ENCODE peak calls at places on chromosome 18, in ten cellular contexts. V is psoas muscle; K is CD4-positive, alpha-beta memory T cell; T is adrenal gland; Y is prostate gland; D is heart left ventricle; H is spleen; B is pancreas; N is fibroblast of lung; C is K562. Q is an unnamed sample.

GRCh38 chr18:75141166-75141565 is 67.8 kb downstream of the PTGR3 start:
- DNase-seq in C (no peak), V (no peak), H (no peak), N (no peak), T (no peak), Y (no peak), D (no peak), B (no peak), K (no peak), Q (no peak)

GRCh38 chr18:62919109-62919838 is 203.9 kb downstream of the PHLPP1 start:
- DNase-seq in C (no peak), V (no peak), D (no peak), H (no peak), B (no peak), Y (no peak), N (peak; percentile 25), T (no peak), K (no peak), Q (no peak)

GRCh38 chr18:46067431-46068007 is 4.5 kb downstream of the PSTPIP2 start:
- DNase-seq in D (no peak), H (no peak), C (peak; percentile 47), K (no peak), N (peak; percentile 65), T (no peak), B (no peak), V (no peak), Y (peak; percentile 48), Q (no peak)

GRCh38 chr18:75456277-75456676 is 28.8 kb upstream of the SMIM21 start:
- DNase-seq in B (no peak), C (no peak), Y (no peak), T (no peak), N (peak; percentile 29), V (no peak), D (peak; percentile 22), K (no peak), H (no peak), Q (no peak)

GRCh38 chr18:70998490-70998889 is 709.6 kb downstream of the SOCS6 start:
- DNase-seq in H (no peak), K (no peak), Y (no peak), C (no peak), T (no peak), B (no peak), N (peak; percentile 6), V (no peak), D (no peak), Q (no peak)

GRCh38 chr18:26406294-26406693 is 142.1 kb downstream of the KCTD1 start:
- DNase-seq in C (no peak), N (no peak), V (no peak), D (no peak), B (no peak), K (no peak), H (no peak), T (no peak), Y (no peak), Q (no peak)

GRCh38 chr18:44826418-44827259 is 146.0 kb downstream of the SETBP1 start:
- DNase-seq in H (no peak), N (peak; percentile 96), B (peak; percentile 57), K (no peak), C (no peak), T (peak; percentile 74), Y (peak; percentile 87), V (peak; percentile 63), D (peak; percentile 87), Q (peak; percentile 84)

GRCh38 chr18:41456791-41457190 is 498.2 kb upstream of the PIK3C3 start:
- DNase-seq in H (no peak), Y (no peak), D (no peak), N (no peak), C (no peak), T (no peak), K (no peak), V (no peak), B (no peak), Q (no peak)

GRCh38 chr18:27667064-27667463 is 482.0 kb upstream of the CHST9 start:
- DNase-seq in K (no peak), C (no peak), H (no peak), T (no peak), Y (no peak), B (no peak), N (no peak), D (no peak), V (no peak), Q (no peak)

GRCh38 chr18:27661320-27662049 is 476.4 kb upstream of the CHST9 start:
- DNase-seq in N (no peak), V (no peak), B (no peak), D (no peak), H (no peak), T (no peak), K (no peak), Y (no peak), C (no peak), Q (no peak)

GRCh38 chr18:27665264-27665799 is 480.2 kb upstream of the CHST9 start:
- DNase-seq in K (no peak), B (no peak), N (no peak), C (no peak), H (no peak), V (no peak), T (no peak), D (no peak), Y (no peak), Q (no peak)

GRCh38 chr18:27666070-27666469 is 481.0 kb upstream of the CHST9 start:
- DNase-seq in H (no peak), C (no peak), D (no peak), V (no peak), Y (no peak), B (no peak), K (no peak), T (no peak), N (no peak), Q (no peak)

DNA sequence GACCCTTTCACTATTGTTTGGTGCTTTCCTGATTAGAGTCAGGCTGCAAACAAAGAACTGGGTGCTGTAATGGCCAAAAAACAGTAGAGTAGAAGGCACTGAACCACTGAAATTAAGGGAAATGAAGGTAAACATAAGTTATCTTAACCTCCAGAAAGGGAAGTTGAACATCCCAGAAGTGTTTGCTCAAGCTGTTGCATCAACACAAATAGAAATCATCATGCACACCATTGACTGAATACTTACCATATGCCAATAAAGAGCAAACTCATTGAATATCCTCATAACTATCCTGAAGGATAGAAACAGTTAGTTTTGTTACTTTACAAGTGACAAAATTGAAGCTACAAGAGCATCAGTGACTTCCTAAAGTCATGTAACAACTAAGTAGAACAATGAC is 477.4 kb upstream of the CHST9 start:
- DNase-seq in Y (no peak), D (no peak), H (no peak), C (no peak), N (no peak), V (no peak), T (no peak), K (no peak), B (no peak), Q (no peak)
- H3K4me1 ChIP-seq in Y (no peaks in the 10 kb centered on the region), D (peaks cover 6% of the 10 kb centered on the region), H (no peaks in the 10 kb centered on the region), C (no peaks in the 10 kb centered on the region), N (no peaks in the 10 kb centered on the region), V (no peaks in the 10 kb centered on the region), T (no peaks in the 10 kb centered on the region), K (no peaks in the 10 kb centered on the region), B (peaks cover 10% of the 10 kb centered on the region), Q (no peaks in the 10 kb centered on the region)

GRCh38 chr18:78610179-78610578 is 369.4 kb upstream of the SALL3 start:
- DNase-seq in K (no peak), T (no peak), B (no peak), C (no peak), Y (no peak), D (no peak), V (no peak), H (peak; percentile 51), N (no peak), Q (no peak)

GRCh38 chr18:78611869-78612268 is 367.7 kb upstream of the SALL3 start:
- DNase-seq in H (peak; percentile 51), C (no peak), K (no peak), D (no peak), V (no peak), T (no peak), Y (no peak), N (no peak), B (no peak), Q (no peak)

GRCh38 chr18:78611201-78611800 is 368.3 kb upstream of the SALL3 start:
- DNase-seq in V (no peak), T (no peak), Y (no peak), B (no peak), C (no peak), D (no peak), K (no peak), N (no peak), H (peak; percentile 57), Q (no peak)

GRCh38 chr18:78612318-78612717 is 367.3 kb upstream of the SALL3 start:
- DNase-seq in B (no peak), H (peak; percentile 42), V (no peak), N (no peak), D (no peak), K (no peak), T (no peak), Y (no peak), C (no peak), Q (no peak)

GRCh38 chr18:78610646-78611045 is 369.0 kb upstream of the SALL3 start:
- DNase-seq in K (no peak), B (no peak), H (peak; percentile 35), D (no peak), C (no peak), T (no peak), N (no peak), Y (no peak), V (no peak), Q (no peak)
- H3K9me3 ChIP-seq in K (no peaks in the 10 kb centered on the region), B (no peaks in the 10 kb centered on the region), H (peaks cover 16% of the 10 kb centered on the region), D (no peaks in the 10 kb centered on the region), C (no peaks in the 10 kb centered on the region), T (no peaks in the 10 kb centered on the region), N (no peaks in the 10 kb centered on the region), Y (no peaks in the 10 kb centered on the region), V (no peaks in the 10 kb centered on the region), Q (no peaks in the 10 kb centered on the region)

DNA sequence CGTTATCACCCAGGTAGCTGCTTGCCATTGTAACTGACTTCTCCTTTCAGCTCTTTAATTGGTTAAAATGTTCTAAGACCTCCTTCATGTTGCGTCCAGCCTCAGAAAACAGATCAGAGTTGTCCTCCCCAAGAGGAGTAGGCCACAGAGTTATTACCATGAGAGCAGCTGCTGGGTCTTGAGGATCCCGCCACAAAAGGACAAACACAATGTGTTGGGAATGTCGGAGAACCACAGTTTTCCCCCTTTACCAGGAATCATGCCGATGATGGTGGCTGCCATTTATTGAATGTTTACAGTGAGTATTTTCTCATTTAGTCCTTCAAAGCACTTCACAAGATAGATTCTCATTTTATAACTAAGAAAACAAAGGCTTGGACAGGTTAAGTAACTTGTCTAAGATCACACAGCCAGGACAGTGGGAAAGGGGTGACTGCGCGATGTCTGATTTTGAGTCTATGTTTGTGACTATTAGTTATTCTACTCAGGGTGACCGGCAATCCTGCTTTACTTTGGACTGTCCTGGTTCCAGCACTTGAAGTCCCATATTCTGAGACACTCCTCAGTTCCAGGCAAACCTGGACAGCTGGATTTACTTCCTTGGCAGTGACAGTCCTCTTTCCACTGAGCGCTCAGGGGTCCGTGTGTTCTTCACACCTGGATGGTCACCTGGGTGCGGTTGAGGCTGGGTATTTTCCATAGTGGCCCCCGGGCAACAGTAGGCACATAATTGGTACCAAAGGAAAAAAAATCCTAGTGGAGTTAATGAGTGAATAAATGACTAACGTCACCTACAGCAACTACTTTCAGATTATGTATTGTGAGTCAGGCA is 93.6 kb downstream of the LIPG start:
- DNase-seq in B (no peak), T (no peak), V (no peak), N (no peak), C (no peak), H (peak; percentile 23), D (no peak), Y (no peak), K (no peak), Q (no peak)
- H3K4me3 ChIP-seq in B (no peak overlapping the region), T (no peak overlapping the region), V (no peak overlapping the region), N (no peak overlapping the region), C (no peak overlapping the region), H (no peak overlapping the region), D (no peak overlapping the region), Y (no peak overlapping the region), K (no peak overlapping the region), Q (no peak overlapping the region)

DNA sequence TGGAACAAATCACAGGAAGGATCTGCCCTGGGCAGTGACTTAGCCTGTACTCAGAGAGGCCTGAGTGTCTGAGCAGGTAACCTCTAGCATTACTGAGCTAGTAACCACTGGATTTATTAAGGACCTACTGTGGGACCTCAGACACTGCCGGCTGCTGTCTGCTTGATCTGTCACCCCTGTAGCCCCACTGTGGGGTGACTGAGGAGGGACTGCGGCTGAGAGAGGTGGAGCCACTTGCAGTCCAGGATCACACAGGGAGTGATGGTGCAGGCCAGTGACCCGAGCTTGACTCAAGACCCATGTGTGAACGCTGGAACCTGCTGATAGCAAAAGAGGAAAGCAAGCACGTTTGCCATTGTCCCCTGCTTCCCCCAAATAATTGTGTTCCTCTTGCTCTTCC is 15.6 kb downstream of the CHMP1B start:
- DNase-seq in K (no peak), H (peak; percentile 41), B (no peak), T (no peak), N (no peak), C (peak; percentile 38), Y (no peak), V (no peak), D (no peak), Q (no peak)
- H3K4me1 ChIP-seq in K (peaks cover 6% of the 10 kb centered on the region), H (no peaks in the 10 kb centered on the region), B (peaks cover 1% of the 10 kb centered on the region), T (no peaks in the 10 kb centered on the region), N (no peaks in the 10 kb centered on the region), C (peaks cover 6% of the 10 kb centered on the region), Y (no peaks in the 10 kb centered on the region), V (no peaks in the 10 kb centered on the region), D (no peaks in the 10 kb centered on the region), Q (no peaks in the 10 kb centered on the region)

Q was measured in colonic mucosa.